ENCODE peak calls at places on chromosomes 3 and 15, in six cellular contexts. I, A, P, K, Q and L are unnamed samples.

GRCh38 chr3:122774564-122774963 is 19.1 kb downstream of the HSPBAP1 start:
- DNase-seq in I (no peak), P (peak), Q (no peak), K (no peak), A (no peak), L (no peak)

GRCh38 chr3:42117175-42118008 is 26.2 kb downstream of the TRAK1 start:
- DNase-seq in A (peak), P (peak), K (peak), Q (peak), I (no peak), L (peak)

GRCh38 chr15:44028349-44028748 is 166.7 kb downstream of the FRMD5 start:
- DNase-seq in A (no peak), K (no peak), P (peak), I (no peak), Q (no peak), L (no peak)

GRCh38 chr15:98547741-98548166 is 100.6 kb upstream of the IGF1R start:
- DNase-seq in K (no peak), A (no peak), I (no peak), P (no peak), Q (no peak), L (no peak)

GRCh38 chr3:181711325-181712135 is at the start of gene SOX2:
- DNase-seq in K (no peak), A (peak), Q (peak), I (peak), P (no peak), L (no peak)

GRCh38 chr3:189404036-189404435 is 227.2 kb upstream of the TP63 start:
- DNase-seq in A (no peak), K (no peak), Q (no peak), I (no peak), P (no peak), L (no peak)

GRCh38 chr15:92922405-92923002 is 22.4 kb downstream of the CHD2 start:
- DNase-seq in I (no peak), P (no peak), K (no peak), A (no peak), Q (no peak), L (no peak)

GRCh38 chr3:140342668-140343067 is 335.2 kb upstream of the TRIM42 start:
- DNase-seq in P (no peak), Q (no peak), I (no peak), A (no peak), K (no peak), L (no peak)

GRCh38 chr15:90189781-90190467 is 11.2 kb upstream of the SEMA4B start:
- DNase-seq in K (no peak), P (no peak), I (no peak), Q (no peak), A (no peak), L (no peak)

GRCh38 chr15:68412218-68412617 is 19.7 kb downstream of the ITGA11 start:
- DNase-seq in I (no peak), A (no peak), P (no peak), K (peak), Q (no peak), L (no peak)

GRCh38 chr15:75198560-75199346 is 2.9 kb upstream of the C15orf39 start:
- DNase-seq in Q (no peak), I (no peak), A (no peak), K (no peak), P (peak), L (peak)

GRCh38 chr3:72487078-72487765 is 361.0 kb downstream of the SHQ1 start:
- DNase-seq in P (peak), Q (peak), K (peak), A (no peak), I (no peak), L (no peak)

GRCh38 chr3:73137736-73138403 is 76.4 kb downstream of the EBLN2 start:
- DNase-seq in I (no peak), Q (no peak), A (no peak), K (no peak), P (no peak), L (no peak)

GRCh38 chr3:54122046-54122801 is at the start of gene CACNA2D3:
- DNase-seq in Q (no peak), K (no peak), A (no peak), I (peak), P (no peak), L (no peak)

GRCh38 chr15:77107531-77108355 is 36.8 kb upstream of the TSPAN3 start:
- DNase-seq in K (peak), I (peak), P (peak), Q (peak), A (peak), L (peak)

GRCh38 chr3:185200639-185201038 is 47.8 kb upstream of the C3orf70 start:
- DNase-seq in Q (no peak), K (peak), P (peak), A (no peak), I (no peak), L (no peak)

GRCh38 chr3:127652246-127652995 is 20.3 kb upstream of the ABTB1 start:
- DNase-seq in I (peak), P (peak), K (no peak), A (peak), Q (no peak), L (peak)

GRCh38 chr15:69762373-69763148 is 309.9 kb downstream of the RPLP1 start:
- DNase-seq in Q (no peak), P (no peak), A (no peak), K (no peak), I (no peak), L (no peak)

GRCh38 chr3:184715943-184716651 is 4.2 kb upstream of the MAGEF1 start:
- DNase-seq in Q (peak), A (no peak), P (peak), I (no peak), K (no peak), L (no peak)

GRCh38 chr3:72384602-72385001 is 463.6 kb downstream of the SHQ1 start:
- DNase-seq in A (no peak), I (no peak), K (no peak), P (no peak), Q (no peak), L (no peak)

GRCh38 chr3:2098398-2099027 is at the start of gene CNTN4:
- DNase-seq in Q (peak), I (peak), P (no peak), A (no peak), K (peak), L (no peak)

GRCh38 chr15:74616020-74616939 is 644 bp downstream of the CLK3 start:
- DNase-seq in I (peak), A (peak), Q (peak), K (peak), P (peak), L (peak)

GRCh38 chr3:35673017-35673416 is 33.7 kb downstream of the ARPP21 start:
- DNase-seq in A (no peak), I (no peak), K (no peak), Q (no peak), P (no peak), L (no peak)